ENCODE peak calls at places on chromosomes 13 and 19, in four cellular contexts. U is right lobe of liver, Q is IMR-90, O is cardiac fibroblast. R is an unnamed sample.

GRCh38 chr19:56899943-56900342 is 59.4 kb upstream of the PEG3 start:
- DNase-seq in U (no peak), Q (no peak), O (no peak), R (no peak)

GRCh38 chr19:41796362-41796761 is at the start of gene CEACAM3:
- DNase-seq in Q (no peak), U (no peak), O (no peak), R (no peak)

GRCh38 chr13:75219479-75220237 is 262.3 kb downstream of the TBC1D4 start:
- DNase-seq in U (peak; percentile 84), O (peak; percentile 81), Q (peak; percentile 57), R (peak; percentile 83)

GRCh38 chr13:73335226-73335625 is 276.4 kb downstream of the KLF5 start:
- DNase-seq in Q (peak; percentile 65), U (no peak), O (peak; percentile 83), R (no peak)

GRCh38 chr19:51703655-51704515 is 10.8 kb downstream of the SPACA6 start:
- DNase-seq in U (peak; percentile 89), O (peak; percentile 92), Q (peak; percentile 89), R (peak; percentile 99)

GRCh38 chr13:23378009-23378632 is 55.4 kb downstream of the SACS start:
- DNase-seq in O (peak; percentile 98), U (no peak), Q (peak; percentile 99), R (peak; percentile 86)

GRCh38 chr13:50843256-50844043 is at the start of gene DLEU7:
- DNase-seq in U (no peak), Q (no peak), O (no peak), R (no peak)

GRCh38 chr13:109198585-109198984 is 569.2 kb downstream of the MYO16 start:
- DNase-seq in U (no peak), Q (peak; percentile 31), O (peak; percentile 31), R (no peak)

GRCh38 chr19:980133-980998 is 3.8 kb upstream of the WDR18 start:
- DNase-seq in U (peak; percentile 80), Q (no peak), O (no peak), R (no peak)

GRCh38 chr13:45807520-45808099 is 43.9 kb downstream of the SIAH3 start:
- DNase-seq in O (peak; percentile 70), U (no peak), Q (peak; percentile 17), R (peak; percentile 30)

DNA sequence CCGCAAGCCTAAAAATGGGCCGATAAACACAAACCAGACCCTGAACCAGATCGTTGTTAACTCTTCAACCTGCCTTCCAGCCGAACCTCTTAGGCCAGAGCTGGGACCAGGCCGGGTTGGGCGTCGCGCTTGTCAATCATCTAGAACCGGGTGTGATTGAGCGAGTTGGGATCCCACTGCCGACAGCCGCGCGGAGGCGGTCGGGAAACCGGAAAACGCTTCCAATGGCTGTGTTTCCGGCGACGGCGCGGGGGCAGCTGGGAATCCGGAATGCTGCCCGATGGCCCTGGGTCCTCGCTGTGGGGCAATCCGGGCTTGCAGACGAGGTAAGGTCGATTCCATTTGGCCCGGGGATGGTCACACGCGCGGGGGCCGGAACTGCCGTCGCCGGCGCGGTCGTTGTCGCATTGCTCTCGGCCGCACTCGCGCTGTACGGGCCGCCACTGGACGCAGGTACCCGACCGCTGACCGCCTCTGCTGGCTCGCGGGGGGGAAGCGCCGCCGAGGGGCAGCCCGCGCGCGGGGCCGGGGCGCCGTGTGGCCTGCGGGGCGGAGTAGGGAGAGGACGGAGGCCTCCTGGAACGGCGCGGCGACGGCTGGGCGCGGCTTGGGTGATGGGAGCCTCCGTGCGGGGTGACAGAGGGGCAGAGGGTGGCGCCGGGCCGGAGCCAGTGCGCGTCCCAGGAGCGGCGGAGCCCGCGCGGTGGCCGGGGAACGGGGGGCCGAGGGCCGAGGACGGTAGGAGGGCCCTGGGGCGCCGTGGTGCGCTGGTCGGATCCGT is at the start of gene NAXD:
- DNase-seq in Q (peak; percentile 93), U (peak; percentile 97), O (peak; percentile 96), R (peak; percentile 67)
- TF ChIP-seq CTCF in Q (no peak), U (no peak), O (no peak), R (no peak)

GRCh38 chr13:29733069-29733700 is 117.2 kb downstream of the UBL3 start:
- DNase-seq in Q (no peak), U (no peak), O (no peak), R (no peak)

GRCh38 chr13:29730253-29730652 is 120.2 kb downstream of the UBL3 start:
- DNase-seq in U (no peak), Q (no peak), O (no peak), R (no peak)
- TF ChIP-seq CTCF in U (no peak), Q (no peak), O (peak; percentile 13), R (no peak)

GRCh38 chr13:93227906-93228801 is 1.5 kb downstream of the GPC6 start:
- DNase-seq in U (peak; percentile 70), O (peak; percentile 77), Q (peak; percentile 87), R (peak; percentile 81)
- TF ChIP-seq CTCF in U (peak; percentile 47), O (peak; percentile 42), Q (peak; percentile 63), R (no peak)

GRCh38 chr19:58305065-58305931 is at the start of gene ERVK3-1:
- DNase-seq in O (peak; percentile 98), U (peak; percentile 98), Q (peak; percentile 98), R (peak; percentile 88)
- TF ChIP-seq CTCF in O (no peak), U (peak; percentile 15), Q (no peak), R (no peak)

GRCh38 chr19:4986056-4986455 is 17.1 kb downstream of the KDM4B start:
- DNase-seq in Q (no peak), U (no peak), O (no peak), R (no peak)
- TF ChIP-seq CTCF in Q (no peak), U (no peak), O (no peak), R (no peak)

DNA sequence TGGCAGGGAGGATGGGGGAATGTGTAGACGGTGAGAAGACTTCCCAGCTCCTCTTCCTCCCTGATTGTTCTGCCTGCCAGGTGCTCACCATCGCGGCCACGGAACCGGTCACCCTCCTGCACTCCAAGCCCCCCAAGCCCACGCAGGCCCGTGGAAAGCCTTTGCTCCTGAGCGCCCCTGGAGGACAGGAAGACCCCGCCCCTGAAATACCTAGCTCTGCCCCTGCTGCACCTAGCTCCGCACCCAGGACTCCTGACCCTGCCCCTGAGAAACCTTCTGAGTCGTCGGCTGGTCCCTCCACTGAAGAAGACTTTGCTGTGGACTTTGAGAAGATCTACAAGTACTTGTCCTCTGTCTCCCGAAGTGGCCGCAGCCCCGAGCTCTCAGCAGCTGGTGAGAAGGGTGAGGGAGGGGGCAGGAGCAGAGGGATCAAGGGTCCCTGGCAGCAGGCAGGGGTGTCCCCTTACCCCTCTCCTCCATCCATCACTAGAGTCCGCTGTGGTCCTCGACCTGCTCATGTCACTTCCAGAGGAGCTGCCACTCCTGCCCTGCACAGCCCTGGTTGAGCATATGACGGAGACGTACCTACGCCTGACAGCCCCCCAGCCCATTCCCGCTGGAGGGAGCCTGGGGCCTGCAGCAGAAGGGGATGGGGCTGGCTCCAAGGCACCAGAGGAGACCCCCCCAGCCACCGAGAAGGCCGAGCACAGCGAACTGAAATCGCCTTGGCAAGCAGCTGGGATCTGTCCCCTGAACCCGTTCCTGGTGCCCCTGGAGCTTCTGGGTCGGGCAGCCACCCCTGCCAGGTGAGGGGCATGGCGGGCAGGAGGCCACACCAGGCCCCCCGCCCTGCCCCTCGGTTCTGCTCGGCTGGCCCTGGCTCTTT is 2.1 kb downstream of the SNAPC2 start:
- DNase-seq in O (no peak), Q (no peak), U (peak; percentile 51), R (no peak)
- TF ChIP-seq CTCF in O (no peak), Q (no peak), U (no peak), R (no peak)

DNA sequence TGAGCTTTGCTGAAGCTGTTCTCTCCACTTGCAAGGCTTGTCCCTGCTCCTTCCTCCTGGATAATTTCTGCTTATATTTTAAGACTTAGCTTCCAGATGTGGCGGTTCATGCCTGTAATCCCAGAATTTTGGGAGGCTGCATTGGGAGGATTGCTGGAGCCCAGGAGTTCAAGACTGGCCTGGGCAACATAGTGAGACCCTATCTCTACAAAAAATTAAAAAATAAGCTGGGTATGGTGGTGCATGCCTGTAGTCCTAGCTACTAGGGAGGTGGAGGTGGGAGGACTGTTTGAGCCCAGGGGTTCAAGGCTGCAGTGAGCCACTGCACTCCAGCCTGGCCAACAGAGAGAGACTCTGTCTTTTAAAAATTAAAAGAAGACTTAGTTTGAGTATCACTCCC is 31.6 kb downstream of the CEBPA start:
- DNase-seq in U (no peak), O (no peak), Q (no peak), R (no peak)
- TF ChIP-seq CTCF in U (no peak), O (no peak), Q (no peak), R (no peak)

GRCh38 chr13:68019901-68020300 is 789.8 kb upstream of the PCDH9 start:
- DNase-seq in U (no peak), O (no peak), Q (no peak), R (no peak)
- TF ChIP-seq CTCF in U (no peak), O (no peak), Q (no peak), R (no peak)

R was measured in ascending aorta.